ENCODE peak calls at places on chromosomes 5 and 9, in four cellular contexts. P is K562, Q is GM23338, C is HepG2. O is an unnamed sample.

GRCh38 chr9:107504585-107505455 is 15.3 kb upstream of the KLF4 start:
- DNase-seq in P (no peak), Q (no peak), C (peak), O (no peak)

GRCh38 chr9:91117959-91118651 is 243.6 kb downstream of the AUH start:
- DNase-seq in P (no peak), Q (peak), C (no peak), O (no peak)

GRCh38 chr9:115118471-115119156 is 657 bp upstream of the TNC start:
- DNase-seq in P (no peak), Q (peak), C (no peak), O (no peak)

GRCh38 chr9:83472221-83472665 is 66.0 kb downstream of the FRMD3 start:
- DNase-seq in P (no peak), Q (no peak), C (peak), O (no peak)

GRCh38 chr5:172160506-172160905 is 27.5 kb downstream of the STK10 start:
- DNase-seq in P (no peak), Q (no peak), C (no peak), O (no peak)

GRCh38 chr9:6671416-6671815 is 25.9 kb upstream of the GLDC start:
- DNase-seq in P (no peak), Q (no peak), C (no peak), O (no peak)

GRCh38 chr9:94623253-94623652 is 16.1 kb downstream of the FBP1 start:
- DNase-seq in P (peak), Q (peak), C (peak), O (no peak)

GRCh38 chr5:58410441-58410840 is 49.4 kb downstream of the PLK2 start:
- DNase-seq in P (no peak), Q (peak), C (no peak), O (no peak)

GRCh38 chr5:173236531-173237501 is 1.8 kb upstream of the NKX2-5 start:
- DNase-seq in P (no peak), Q (peak), C (no peak), O (no peak)
- TF ChIP-seq JUNB in P (no peak), Q (no peak), C (no peak), O (no peak)

GRCh38 chr5:39420482-39421145 is 4.2 kb downstream of the DAB2 start:
- DNase-seq in P (no peak), Q (no peak), C (no peak), O (no peak)
- TF ChIP-seq POLR2AphosphoS5 in P (no peak), Q (no peak), C (no peak), O (no peak)

GRCh38 chr5:132087176-132087575 is 13.6 kb downstream of the CSF2 start:
- DNase-seq in P (no peak), Q (no peak), C (no peak), O (no peak)

GRCh38 chr5:132087661-132088060 is 14.1 kb downstream of the CSF2 start:
- DNase-seq in P (no peak), Q (no peak), C (no peak), O (no peak)

GRCh38 chr5:132089363-132089762 is 15.8 kb downstream of the CSF2 start:
- DNase-seq in P (no peak), Q (no peak), C (no peak), O (no peak)

GRCh38 chr5:132085686-132086085 is 12.1 kb downstream of the CSF2 start:
- DNase-seq in P (no peak), Q (no peak), C (no peak), O (no peak)

GRCh38 chr5:132086277-132086794 is 12.7 kb downstream of the CSF2 start:
- DNase-seq in P (peak), Q (no peak), C (no peak), O (no peak)
- TF ChIP-seq JUNB in P (no peak), Q (no peak), C (no peak), O (no peak)

DNA sequence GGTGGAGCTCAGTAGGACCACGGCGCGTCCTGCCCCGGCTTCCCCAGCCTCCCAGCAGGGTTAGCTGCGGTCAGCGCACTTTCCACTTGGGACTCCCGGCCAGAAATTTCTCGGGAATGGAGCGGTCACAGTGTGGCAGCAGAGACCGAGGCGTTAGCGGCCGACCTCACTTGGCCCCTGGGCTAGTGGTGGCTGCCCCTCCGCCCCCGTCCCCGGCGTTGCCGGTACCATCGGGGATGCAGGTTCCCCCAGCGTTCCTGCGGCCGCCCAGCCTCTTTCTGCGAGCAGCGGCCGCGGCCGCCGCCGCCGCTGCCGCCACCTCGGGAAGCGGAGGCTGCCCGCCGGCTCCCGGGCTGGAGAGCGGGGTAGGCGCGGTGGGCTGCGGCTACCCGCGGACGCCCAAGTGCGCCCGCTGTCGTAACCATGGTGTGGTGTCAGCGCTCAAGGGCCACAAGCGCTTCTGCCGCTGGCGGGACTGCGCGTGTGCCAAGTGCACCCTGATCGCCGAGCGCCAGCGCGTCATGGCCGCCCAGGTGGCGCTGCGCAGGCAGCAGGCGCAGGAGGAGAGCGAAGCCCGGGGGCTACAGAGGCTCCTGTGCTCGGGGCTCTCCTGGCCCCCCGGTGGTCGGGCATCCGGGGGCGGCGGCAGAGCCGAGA is 454 bp downstream of the DMRTA1 start:
- DNase-seq in P (no peak), Q (peak), C (no peak), O (no peak)
- TF ChIP-seq POLR2AphosphoS5 in P (no peak), Q (peak), C (no peak), O (no peak)

GRCh38 chr9:4852419-4852818 is 59.7 kb downstream of the RCL1 start:
- DNase-seq in P (peak), Q (no peak), C (no peak), O (no peak)

GRCh38 chr9:4857163-4857562 is 64.4 kb downstream of the RCL1 start:
- DNase-seq in P (no peak), Q (no peak), C (no peak), O (no peak)

GRCh38 chr9:4859035-4859434 is 66.3 kb downstream of the RCL1 start:
- DNase-seq in P (no peak), Q (no peak), C (no peak), O (no peak)

GRCh38 chr9:4854191-4854590 is 61.4 kb downstream of the RCL1 start:
- DNase-seq in P (no peak), Q (no peak), C (no peak), O (no peak)

DNA sequence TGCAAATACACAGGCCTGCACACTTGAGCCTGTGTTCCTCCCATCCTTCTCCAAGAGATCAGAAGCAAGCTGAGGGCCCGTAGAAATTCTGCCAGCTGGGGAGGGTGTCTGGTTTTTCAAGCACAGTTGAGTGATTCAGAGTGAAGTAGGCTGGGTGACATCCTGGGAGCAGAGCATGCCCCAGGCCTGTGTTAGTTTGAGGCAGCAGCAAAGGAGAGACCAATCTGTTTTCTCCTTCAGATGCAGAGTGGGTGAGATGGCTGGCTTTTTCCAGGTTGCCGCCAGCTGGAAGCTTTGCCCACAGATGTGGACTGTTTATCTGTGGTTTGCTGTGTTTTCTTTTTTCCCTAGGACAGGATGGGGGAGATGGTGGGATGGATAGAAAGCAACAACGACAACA is 63.1 kb downstream of the RCL1 start:
- DNase-seq in P (no peak), Q (no peak), C (no peak), O (no peak)
- TF ChIP-seq JUNB in P (no peak), Q (no peak), C (no peak), O (no peak)

GRCh38 chr9:136646827-136647711 is 15.6 kb upstream of the EGFL7 start:
- DNase-seq in P (no peak), Q (no peak), C (no peak), O (no peak)
- TF ChIP-seq POLR2AphosphoS5 in P (no peak), Q (no peak), C (no peak), O (no peak)

DNA sequence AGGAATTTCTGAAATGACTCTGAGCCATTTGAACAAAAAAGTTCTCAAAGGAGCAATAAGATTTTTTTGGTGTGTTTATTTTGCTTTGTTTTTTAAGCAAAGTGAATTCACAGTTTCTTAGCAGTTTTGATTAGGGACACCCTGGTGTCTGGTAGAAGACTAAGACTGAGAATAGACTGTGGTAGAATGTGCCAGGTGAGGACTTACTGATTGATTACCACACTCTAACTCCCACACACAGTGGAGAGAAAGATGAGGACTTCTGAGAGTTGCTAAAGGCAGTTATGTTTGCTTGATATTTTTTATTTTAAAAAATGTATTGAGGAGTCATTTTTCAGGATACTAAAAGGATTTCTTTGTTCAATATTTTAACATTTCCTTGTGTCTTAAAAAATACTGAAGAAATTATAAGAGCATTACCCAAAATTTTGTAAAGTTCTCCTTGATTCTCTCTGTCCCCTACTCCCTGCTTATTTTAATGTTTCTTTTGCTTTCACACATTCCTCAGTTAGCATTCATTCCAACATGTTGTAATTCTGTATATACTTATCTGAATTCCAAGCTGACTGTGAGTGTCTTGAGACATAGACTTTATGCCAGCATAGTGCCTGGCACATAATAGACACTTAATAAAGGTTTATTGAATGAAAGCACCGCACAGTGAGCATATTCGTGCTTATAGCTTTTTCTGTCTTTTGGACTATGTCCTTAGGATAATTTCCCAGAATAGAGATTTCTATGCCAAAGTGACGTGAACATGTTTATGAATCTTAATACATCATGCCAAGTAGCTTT is 174.9 kb downstream of the CD180 start:
- DNase-seq in P (no peak), Q (no peak), C (no peak), O (no peak)
- TF ChIP-seq JUNB in P (no peak), Q (no peak), C (no peak), O (peak)